ENCODE peak calls at places on chromosomes 16 and 17, in six cellular contexts. One of them, this sample, is unnamed.
A peak's percentile ranks its signal among the peaks of the same experiment; 100 is the strongest.

GRCh38 chr16:89193021-89193575 is 7.2 kb downstream of the SLC22A31 start:
- DNase-seq in Caco-2: no peak
- DNase-seq in DMS 273 treated with DMSO at 0.1 percent for 48 hours: no peak
- DNase-seq in lung: peak; percentile 91
- DNase-seq in stimulated activated CD4-positive, alpha-beta T cell treated with anti-CD3 and anti-CD28 coated beads, Interleukin-4, amount 100 ng/mL, for 48 hours: no peak
- DNase-seq in AG09319: peak; percentile 69
- DNase-seq in this sample: peak; percentile 34

GRCh38 chr17:83079340-83079747 is at the start of gene METRNL:
- DNase-seq in Caco-2: peak; percentile 85
- DNase-seq in DMS 273 treated with DMSO at 0.1 percent for 48 hours: no peak
- DNase-seq in lung: peak; percentile 74
- DNase-seq in stimulated activated CD4-positive, alpha-beta T cell treated with anti-CD3 and anti-CD28 coated beads, Interleukin-4, amount 100 ng/mL, for 48 hours: peak; percentile 55
- DNase-seq in AG09319: no peak
- DNase-seq in this sample: peak; percentile 63

GRCh38 chr17:17819561-17819995 is 17.2 kb downstream of the SREBF1 start:
- DNase-seq in Caco-2: no peak
- DNase-seq in DMS 273 treated with DMSO at 0.1 percent for 48 hours: no peak
- DNase-seq in lung: peak; percentile 82
- DNase-seq in stimulated activated CD4-positive, alpha-beta T cell treated with anti-CD3 and anti-CD28 coated beads, Interleukin-4, amount 100 ng/mL, for 48 hours: peak; percentile 80
- DNase-seq in AG09319: peak; percentile 61
- DNase-seq in this sample: peak; percentile 93

GRCh38 chr16:51556694-51557327 is 405.7 kb upstream of the SALL1 start:
- DNase-seq in Caco-2: no peak
- DNase-seq in DMS 273 treated with DMSO at 0.1 percent for 48 hours: no peak
- DNase-seq in lung: no peak
- DNase-seq in stimulated activated CD4-positive, alpha-beta T cell treated with anti-CD3 and anti-CD28 coated beads, Interleukin-4, amount 100 ng/mL, for 48 hours: no peak
- DNase-seq in AG09319: peak; percentile 65
- DNase-seq in this sample: peak; percentile 64

GRCh38 chr16:56764835-56765234 is 34.9 kb downstream of the NUP93 start:
- DNase-seq in Caco-2: no peak
- DNase-seq in DMS 273 treated with DMSO at 0.1 percent for 48 hours: no peak
- DNase-seq in lung: no peak
- DNase-seq in stimulated activated CD4-positive, alpha-beta T cell treated with anti-CD3 and anti-CD28 coated beads, Interleukin-4, amount 100 ng/mL, for 48 hours: no peak
- DNase-seq in AG09319: no peak
- DNase-seq in this sample: no peak

GRCh38 chr16:89550421-89550988 is 10.0 kb upstream of the RPL13 start:
- DNase-seq in Caco-2: no peak
- DNase-seq in DMS 273 treated with DMSO at 0.1 percent for 48 hours: no peak
- DNase-seq in lung: no peak
- DNase-seq in stimulated activated CD4-positive, alpha-beta T cell treated with anti-CD3 and anti-CD28 coated beads, Interleukin-4, amount 100 ng/mL, for 48 hours: no peak
- DNase-seq in AG09319: no peak
- DNase-seq in this sample: no peak

GRCh38 chr17:7146115-7146514 is 31.5 kb upstream of the ASGR2 start:
- DNase-seq in Caco-2: no peak
- DNase-seq in DMS 273 treated with DMSO at 0.1 percent for 48 hours: no peak
- DNase-seq in lung: no peak
- DNase-seq in stimulated activated CD4-positive, alpha-beta T cell treated with anti-CD3 and anti-CD28 coated beads, Interleukin-4, amount 100 ng/mL, for 48 hours: no peak
- DNase-seq in AG09319: no peak
- DNase-seq in this sample: no peak

GRCh38 chr17:63973930-63974593 is 1.3 kb upstream of the SCN4A start:
- DNase-seq in Caco-2: no peak
- DNase-seq in DMS 273 treated with DMSO at 0.1 percent for 48 hours: no peak
- DNase-seq in lung: no peak
- DNase-seq in stimulated activated CD4-positive, alpha-beta T cell treated with anti-CD3 and anti-CD28 coated beads, Interleukin-4, amount 100 ng/mL, for 48 hours: no peak
- DNase-seq in AG09319: no peak
- DNase-seq in this sample: peak; percentile 68

GRCh38 chr16:53756329-53756996 is 52.5 kb downstream of the FTO start:
- DNase-seq in Caco-2: no peak
- DNase-seq in DMS 273 treated with DMSO at 0.1 percent for 48 hours: no peak
- DNase-seq in lung: no peak
- DNase-seq in stimulated activated CD4-positive, alpha-beta T cell treated with anti-CD3 and anti-CD28 coated beads, Interleukin-4, amount 100 ng/mL, for 48 hours: no peak
- DNase-seq in AG09319: no peak
- DNase-seq in this sample: peak; percentile 92

GRCh38 chr17:45248132-45248936 is 13.6 kb downstream of the SPATA32 start:
- DNase-seq in Caco-2: peak; percentile 67
- DNase-seq in DMS 273 treated with DMSO at 0.1 percent for 48 hours: no peak
- DNase-seq in lung: peak; percentile 59
- DNase-seq in stimulated activated CD4-positive, alpha-beta T cell treated with anti-CD3 and anti-CD28 coated beads, Interleukin-4, amount 100 ng/mL, for 48 hours: peak; percentile 69
- DNase-seq in AG09319: no peak
- DNase-seq in this sample: peak; percentile 77

GRCh38 chr17:42531455-42532354 is 4.3 kb upstream of the NAGLU start:
- DNase-seq in Caco-2: peak; percentile 90
- DNase-seq in DMS 273 treated with DMSO at 0.1 percent for 48 hours: no peak
- DNase-seq in lung: peak; percentile 63
- DNase-seq in stimulated activated CD4-positive, alpha-beta T cell treated with anti-CD3 and anti-CD28 coated beads, Interleukin-4, amount 100 ng/mL, for 48 hours: no peak
- DNase-seq in AG09319: no peak
- DNase-seq in this sample: peak; percentile 64

GRCh38 chr17:67569873-67570272 is 147.9 kb upstream of the NOL11 start:
- DNase-seq in Caco-2: no peak
- DNase-seq in DMS 273 treated with DMSO at 0.1 percent for 48 hours: no peak
- DNase-seq in lung: no peak
- DNase-seq in stimulated activated CD4-positive, alpha-beta T cell treated with anti-CD3 and anti-CD28 coated beads, Interleukin-4, amount 100 ng/mL, for 48 hours: no peak
- DNase-seq in AG09319: no peak
- DNase-seq in this sample: no peak

GRCh38 chr17:17403899-17404576 is 72.8 kb upstream of the MED9 start:
- DNase-seq in Caco-2: no peak
- DNase-seq in DMS 273 treated with DMSO at 0.1 percent for 48 hours: peak; percentile 76
- DNase-seq in lung: no peak
- DNase-seq in stimulated activated CD4-positive, alpha-beta T cell treated with anti-CD3 and anti-CD28 coated beads, Interleukin-4, amount 100 ng/mL, for 48 hours: peak; percentile 16
- DNase-seq in AG09319: no peak
- DNase-seq in this sample: no peak

GRCh38 chr16:17470002-17470870 is 524 bp downstream of the XYLT1 start:
- DNase-seq in Caco-2: peak; percentile 19
- DNase-seq in DMS 273 treated with DMSO at 0.1 percent for 48 hours: no peak
- DNase-seq in lung: no peak
- DNase-seq in stimulated activated CD4-positive, alpha-beta T cell treated with anti-CD3 and anti-CD28 coated beads, Interleukin-4, amount 100 ng/mL, for 48 hours: no peak
- DNase-seq in AG09319: no peak
- DNase-seq in this sample: no peak

GRCh38 chr17:6708357-6708961 is 4.7 kb downstream of the SLC13A5 start:
- DNase-seq in Caco-2: no peak
- DNase-seq in DMS 273 treated with DMSO at 0.1 percent for 48 hours: no peak
- DNase-seq in lung: no peak
- DNase-seq in stimulated activated CD4-positive, alpha-beta T cell treated with anti-CD3 and anti-CD28 coated beads, Interleukin-4, amount 100 ng/mL, for 48 hours: no peak
- DNase-seq in AG09319: no peak
- DNase-seq in this sample: no peak

GRCh38 chr16:20944861-20945390 is 44.4 kb downstream of the LYRM1 start:
- DNase-seq in Caco-2: no peak
- DNase-seq in DMS 273 treated with DMSO at 0.1 percent for 48 hours: no peak
- DNase-seq in lung: no peak
- DNase-seq in stimulated activated CD4-positive, alpha-beta T cell treated with anti-CD3 and anti-CD28 coated beads, Interleukin-4, amount 100 ng/mL, for 48 hours: peak; percentile 36
- DNase-seq in AG09319: no peak
- DNase-seq in this sample: peak; percentile 40

GRCh38 chr17:14061666-14062560 is 7.4 kb upstream of the COX10 start:
- DNase-seq in Caco-2: no peak
- DNase-seq in DMS 273 treated with DMSO at 0.1 percent for 48 hours: no peak
- DNase-seq in lung: peak; percentile 48
- DNase-seq in stimulated activated CD4-positive, alpha-beta T cell treated with anti-CD3 and anti-CD28 coated beads, Interleukin-4, amount 100 ng/mL, for 48 hours: no peak
- DNase-seq in AG09319: peak; percentile 68
- DNase-seq in this sample: peak; percentile 51

GRCh38 chr17:49928826-49929475 is 40.0 kb upstream of the DLX4 start:
- DNase-seq in Caco-2: no peak
- DNase-seq in DMS 273 treated with DMSO at 0.1 percent for 48 hours: no peak
- DNase-seq in lung: no peak
- DNase-seq in stimulated activated CD4-positive, alpha-beta T cell treated with anti-CD3 and anti-CD28 coated beads, Interleukin-4, amount 100 ng/mL, for 48 hours: no peak
- DNase-seq in AG09319: no peak
- DNase-seq in this sample: peak; percentile 83

GRCh38 chr16:23745263-23745662 is 9.6 kb upstream of the CHP2 start:
- DNase-seq in Caco-2: no peak
- DNase-seq in DMS 273 treated with DMSO at 0.1 percent for 48 hours: no peak
- DNase-seq in lung: no peak
- DNase-seq in stimulated activated CD4-positive, alpha-beta T cell treated with anti-CD3 and anti-CD28 coated beads, Interleukin-4, amount 100 ng/mL, for 48 hours: no peak
- DNase-seq in AG09319: no peak
- DNase-seq in this sample: no peak

GRCh38 chr17:40325156-40326013 is 16.4 kb downstream of the RARA start:
- DNase-seq in Caco-2: no peak
- DNase-seq in DMS 273 treated with DMSO at 0.1 percent for 48 hours: no peak
- DNase-seq in lung: no peak
- DNase-seq in stimulated activated CD4-positive, alpha-beta T cell treated with anti-CD3 and anti-CD28 coated beads, Interleukin-4, amount 100 ng/mL, for 48 hours: no peak
- DNase-seq in AG09319: no peak
- DNase-seq in this sample: no peak

GRCh38 chr16:10581507-10581906 is 1.1 kb upstream of the EMP2 start:
- DNase-seq in Caco-2: no peak
- DNase-seq in DMS 273 treated with DMSO at 0.1 percent for 48 hours: no peak
- DNase-seq in lung: no peak
- DNase-seq in stimulated activated CD4-positive, alpha-beta T cell treated with anti-CD3 and anti-CD28 coated beads, Interleukin-4, amount 100 ng/mL, for 48 hours: no peak
- DNase-seq in AG09319: no peak
- DNase-seq in this sample: no peak

GRCh38 chr17:80790021-80790765 is 201.4 kb upstream of the CHMP6 start:
- DNase-seq in Caco-2: no peak
- DNase-seq in DMS 273 treated with DMSO at 0.1 percent for 48 hours: no peak
- DNase-seq in lung: no peak
- DNase-seq in stimulated activated CD4-positive, alpha-beta T cell treated with anti-CD3 and anti-CD28 coated beads, Interleukin-4, amount 100 ng/mL, for 48 hours: no peak
- DNase-seq in AG09319: no peak
- DNase-seq in this sample: no peak

GRCh38 chr16:4403133-4403949 is 13.1 kb downstream of the CORO7 start:
- DNase-seq in Caco-2: no peak
- DNase-seq in DMS 273 treated with DMSO at 0.1 percent for 48 hours: no peak
- DNase-seq in lung: no peak
- DNase-seq in stimulated activated CD4-positive, alpha-beta T cell treated with anti-CD3 and anti-CD28 coated beads, Interleukin-4, amount 100 ng/mL, for 48 hours: no peak
- DNase-seq in AG09319: no peak
- DNase-seq in this sample: no peak

GRCh38 chr16:80680046-80680445 is 124.4 kb downstream of the CDYL2 start:
- DNase-seq in Caco-2: no peak
- DNase-seq in DMS 273 treated with DMSO at 0.1 percent for 48 hours: no peak
- DNase-seq in lung: no peak
- DNase-seq in stimulated activated CD4-positive, alpha-beta T cell treated with anti-CD3 and anti-CD28 coated beads, Interleukin-4, amount 100 ng/mL, for 48 hours: no peak
- DNase-seq in AG09319: no peak
- DNase-seq in this sample: no peak

GRCh38 chr17:4573682-4574081 is 10.6 kb upstream of the SMTNL2 start:
- DNase-seq in Caco-2: no peak
- DNase-seq in DMS 273 treated with DMSO at 0.1 percent for 48 hours: no peak
- DNase-seq in lung: no peak
- DNase-seq in stimulated activated CD4-positive, alpha-beta T cell treated with anti-CD3 and anti-CD28 coated beads, Interleukin-4, amount 100 ng/mL, for 48 hours: peak; percentile 74
- DNase-seq in AG09319: no peak
- DNase-seq in this sample: peak; percentile 85

GRCh38 chr17:1764274-1764673 is 2.4 kb downstream of the SERPINF1 start:
- DNase-seq in Caco-2: no peak
- DNase-seq in DMS 273 treated with DMSO at 0.1 percent for 48 hours: no peak
- DNase-seq in lung: peak; percentile 59
- DNase-seq in stimulated activated CD4-positive, alpha-beta T cell treated with anti-CD3 and anti-CD28 coated beads, Interleukin-4, amount 100 ng/mL, for 48 hours: peak; percentile 30
- DNase-seq in AG09319: peak; percentile 71
- DNase-seq in this sample: no peak

GRCh38 chr16:87822571-87822970 is 46.7 kb downstream of the SLC7A5 start:
- DNase-seq in Caco-2: no peak
- DNase-seq in DMS 273 treated with DMSO at 0.1 percent for 48 hours: no peak
- DNase-seq in lung: no peak
- DNase-seq in stimulated activated CD4-positive, alpha-beta T cell treated with anti-CD3 and anti-CD28 coated beads, Interleukin-4, amount 100 ng/mL, for 48 hours: no peak
- DNase-seq in AG09319: no peak
- DNase-seq in this sample: no peak

GRCh38 chr17:56373981-56374380 is 219.5 kb upstream of the NOG start:
- DNase-seq in Caco-2: peak; percentile 4
- DNase-seq in DMS 273 treated with DMSO at 0.1 percent for 48 hours: no peak
- DNase-seq in lung: peak; percentile 63
- DNase-seq in stimulated activated CD4-positive, alpha-beta T cell treated with anti-CD3 and anti-CD28 coated beads, Interleukin-4, amount 100 ng/mL, for 48 hours: no peak
- DNase-seq in AG09319: no peak
- DNase-seq in this sample: no peak

GRCh38 chr16:720507-720989 is 398 bp upstream of the ANTKMT start:
- DNase-seq in Caco-2: no peak
- DNase-seq in DMS 273 treated with DMSO at 0.1 percent for 48 hours: no peak
- DNase-seq in lung: no peak
- DNase-seq in stimulated activated CD4-positive, alpha-beta T cell treated with anti-CD3 and anti-CD28 coated beads, Interleukin-4, amount 100 ng/mL, for 48 hours: no peak
- DNase-seq in AG09319: no peak
- DNase-seq in this sample: peak; percentile 77

GRCh38 chr17:5078106-5079028 is at the start of gene ZFP3:
- DNase-seq in Caco-2: peak; percentile 85
- DNase-seq in DMS 273 treated with DMSO at 0.1 percent for 48 hours: peak; percentile 69
- DNase-seq in lung: peak; percentile 89
- DNase-seq in stimulated activated CD4-positive, alpha-beta T cell treated with anti-CD3 and anti-CD28 coated beads, Interleukin-4, amount 100 ng/mL, for 48 hours: peak; percentile 68
- DNase-seq in AG09319: peak; percentile 35
- DNase-seq in this sample: peak; percentile 78

GRCh38 chr17:55527520-55528118 is 16.4 kb upstream of the SMIM36 start:
- DNase-seq in Caco-2: peak; percentile 57
- DNase-seq in DMS 273 treated with DMSO at 0.1 percent for 48 hours: no peak
- DNase-seq in lung: no peak
- DNase-seq in stimulated activated CD4-positive, alpha-beta T cell treated with anti-CD3 and anti-CD28 coated beads, Interleukin-4, amount 100 ng/mL, for 48 hours: no peak
- DNase-seq in AG09319: peak; percentile 40
- DNase-seq in this sample: peak; percentile 47

GRCh38 chr16:19210175-19210924 is 42.3 kb downstream of the SYT17 start:
- DNase-seq in Caco-2: no peak
- DNase-seq in DMS 273 treated with DMSO at 0.1 percent for 48 hours: no peak
- DNase-seq in lung: no peak
- DNase-seq in stimulated activated CD4-positive, alpha-beta T cell treated with anti-CD3 and anti-CD28 coated beads, Interleukin-4, amount 100 ng/mL, for 48 hours: no peak
- DNase-seq in AG09319: no peak
- DNase-seq in this sample: no peak

GRCh38 chr17:59668816-59669215 is 38.4 kb downstream of the PTRH2 start:
- DNase-seq in Caco-2: no peak
- DNase-seq in DMS 273 treated with DMSO at 0.1 percent for 48 hours: no peak
- DNase-seq in lung: no peak
- DNase-seq in stimulated activated CD4-positive, alpha-beta T cell treated with anti-CD3 and anti-CD28 coated beads, Interleukin-4, amount 100 ng/mL, for 48 hours: no peak
- DNase-seq in AG09319: peak; percentile 81
- DNase-seq in this sample: peak; percentile 91

This sample was measured in kidney tubule cell.